ENCODE peak calls at places on chromosomes 3 and 15, in seven cellular contexts. U is NCI-H345; Q is choroid plexus epithelial cell; N is NCI-H1092 treated with DMSO at 0.1 percent for 48 hours; S is GM20000; A is skeletal muscle cell; K is activated naive CD4-positive, alpha-beta T cell treated with anti-CD3 and anti-CD28 coated beads for 36 hours. E is an unnamed sample.

GRCh38 chr3:177935008-177935407 is 601.2 kb upstream of the KCNMB2 start:
- DNase-seq in U (no peak), Q (no peak), N (peak; percentile 99), S (no peak), A (no peak), K (no peak), E (no peak)

GRCh38 chr3:52896613-52897012 is 735 bp downstream of the STIMATE start:
- DNase-seq in U (peak; percentile 7), Q (no peak), N (no peak), S (peak; percentile 55), A (no peak), K (no peak), E (no peak)

GRCh38 chr3:61915296-61915695 is 353.9 kb downstream of the PTPRG start:
- DNase-seq in U (no peak), Q (no peak), N (no peak), S (no peak), A (no peak), K (no peak), E (no peak)

GRCh38 chr15:44804303-44805046 is 68.1 kb downstream of the TRIM69 start:
- DNase-seq in U (no peak), Q (no peak), N (no peak), S (peak; percentile 13), A (no peak), K (no peak), E (peak; percentile 94)

GRCh38 chr3:30492581-30493192 is 113.7 kb upstream of the TGFBR2 start:
- DNase-seq in U (no peak), Q (peak; percentile 43), N (no peak), S (no peak), A (no peak), K (no peak), E (no peak)

GRCh38 chr3:114939920-114940319 is 207.2 kb downstream of the ZBTB20 start:
- DNase-seq in U (no peak), Q (no peak), N (peak; percentile 71), S (no peak), A (no peak), K (no peak), E (no peak)

GRCh38 chr3:115401298-115401697 is 222.0 kb upstream of the GAP43 start:
- DNase-seq in U (no peak), Q (peak; percentile 95), N (no peak), S (no peak), A (peak; percentile 77), K (no peak), E (peak; percentile 55)

GRCh38 chr3:142366434-142366833 is 81.4 kb downstream of the XRN1 start:
- DNase-seq in U (no peak), Q (peak; percentile 25), N (no peak), S (no peak), A (no peak), K (no peak), E (no peak)

GRCh38 chr3:45968706-45969105 is 25.4 kb downstream of the CXCR6 start:
- DNase-seq in U (no peak), Q (peak; percentile 88), N (no peak), S (no peak), A (no peak), K (no peak), E (no peak)

GRCh38 chr3:121995190-121996137 is 26.6 kb downstream of the ILDR1 start:
- DNase-seq in U (peak; percentile 29), Q (peak; percentile 74), N (peak; percentile 25), S (peak; percentile 61), A (peak; percentile 25), K (peak; percentile 45), E (peak; percentile 67)

E was measured in dermis microvascular lymphatic vessel endothelial cell.